ENCODE peak calls at places on chromosomes 2 and 18, in ten cellular contexts. W is epithelial cell of esophagus, S is HepG2, C is AG04449, N is PC-3, P is PC-9, X is thyroid gland, V is astrocyte, G is Calu3, E is BJ. J is an unnamed sample.
A peak's percentile ranks its signal among the peaks of the same experiment; 100 is the strongest.

GRCh38 chr2:17901246-17901645 is 22.8 kb downstream of the KCNS3 start:
- DNase-seq in P (peak; percentile 51), W (peak; percentile 87), C (no peak), X (no peak), E (no peak), G (peak; percentile 13), V (no peak), N (no peak), S (no peak), J (no peak)

GRCh38 chr2:165905854-165906253 is 47.7 kb downstream of the TTC21B start:
- DNase-seq in W (no peak), E (no peak), V (peak; percentile 36), X (no peak), S (no peak), N (no peak), C (peak; percentile 31), P (no peak), G (no peak), J (no peak)

GRCh38 chr18:39571511-39571910 is 2005.9 kb upstream of the CELF4 start:
- DNase-seq in E (no peak), X (no peak), G (peak; percentile 27), P (peak; percentile 1), W (peak; percentile 39), C (no peak), S (peak; percentile 10), N (peak; percentile 15), V (no peak), J (no peak)

GRCh38 chr2:107588960-107589542 is 237.6 kb upstream of the RGPD4 start:
- DNase-seq in P (no peak), V (peak; percentile 26), S (no peak), G (no peak), C (no peak), X (no peak), W (peak; percentile 46), N (no peak), E (no peak), J (no peak)

GRCh38 chr2:134453476-134453875 is 199.6 kb downstream of the MGAT5 start:
- DNase-seq in X (no peak), C (no peak), S (no peak), G (no peak), N (no peak), E (no peak), W (no peak), P (no peak), V (no peak), J (no peak)

GRCh38 chr2:183925281-183925680 is 673.0 kb upstream of the ZNF804A start:
- DNase-seq in S (no peak), E (no peak), C (no peak), G (no peak), P (no peak), X (no peak), W (no peak), V (no peak), N (no peak), J (no peak)

GRCh38 chr2:221527759-221528444 is 44.2 kb downstream of the EPHA4 start:
- DNase-seq in N (no peak), E (no peak), X (no peak), V (peak; percentile 46), C (no peak), P (no peak), S (peak; percentile 21), G (peak; percentile 30), W (no peak), J (no peak)

GRCh38 chr2:229313591-229313990 is 42.5 kb upstream of the PID1 start:
- DNase-seq in W (peak; percentile 63), G (no peak), X (no peak), S (no peak), V (peak; percentile 65), N (peak; percentile 63), E (peak; percentile 12), P (no peak), C (no peak), J (no peak)

GRCh38 chr2:117785740-117786139 is 28.8 kb upstream of the DDX18 start:
- DNase-seq in N (peak; percentile 68), W (peak; percentile 67), S (peak; percentile 59), P (peak; percentile 17), C (no peak), X (peak; percentile 33), E (no peak), G (peak; percentile 62), V (peak; percentile 16), J (no peak)

GRCh38 chr2:201992960-201993359 is 40.7 kb upstream of the FZD7 start:
- DNase-seq in C (no peak), G (no peak), S (no peak), X (no peak), V (no peak), N (no peak), E (no peak), W (peak; percentile 37), P (no peak), J (no peak)

GRCh38 chr2:156486175-156486574 is 50.0 kb downstream of the GPD2 start:
- DNase-seq in G (no peak), E (no peak), V (peak; percentile 47), S (no peak), N (peak; percentile 62), W (peak; percentile 69), X (no peak), C (no peak), P (no peak), J (no peak)

GRCh38 chr2:126970583-126970982 is 71.9 kb downstream of the TEX51 start:
- DNase-seq in E (no peak), G (no peak), P (no peak), V (no peak), C (no peak), N (no peak), W (no peak), S (no peak), X (peak; percentile 84), J (no peak)

GRCh38 chr2:85215074-85216050 is 82.2 kb downstream of the TCF7L1 start:
- DNase-seq in V (peak; percentile 92), E (peak; percentile 80), X (peak; percentile 35), P (no peak), N (no peak), C (peak; percentile 79), W (no peak), S (peak; percentile 27), G (no peak), J (no peak)

DNA sequence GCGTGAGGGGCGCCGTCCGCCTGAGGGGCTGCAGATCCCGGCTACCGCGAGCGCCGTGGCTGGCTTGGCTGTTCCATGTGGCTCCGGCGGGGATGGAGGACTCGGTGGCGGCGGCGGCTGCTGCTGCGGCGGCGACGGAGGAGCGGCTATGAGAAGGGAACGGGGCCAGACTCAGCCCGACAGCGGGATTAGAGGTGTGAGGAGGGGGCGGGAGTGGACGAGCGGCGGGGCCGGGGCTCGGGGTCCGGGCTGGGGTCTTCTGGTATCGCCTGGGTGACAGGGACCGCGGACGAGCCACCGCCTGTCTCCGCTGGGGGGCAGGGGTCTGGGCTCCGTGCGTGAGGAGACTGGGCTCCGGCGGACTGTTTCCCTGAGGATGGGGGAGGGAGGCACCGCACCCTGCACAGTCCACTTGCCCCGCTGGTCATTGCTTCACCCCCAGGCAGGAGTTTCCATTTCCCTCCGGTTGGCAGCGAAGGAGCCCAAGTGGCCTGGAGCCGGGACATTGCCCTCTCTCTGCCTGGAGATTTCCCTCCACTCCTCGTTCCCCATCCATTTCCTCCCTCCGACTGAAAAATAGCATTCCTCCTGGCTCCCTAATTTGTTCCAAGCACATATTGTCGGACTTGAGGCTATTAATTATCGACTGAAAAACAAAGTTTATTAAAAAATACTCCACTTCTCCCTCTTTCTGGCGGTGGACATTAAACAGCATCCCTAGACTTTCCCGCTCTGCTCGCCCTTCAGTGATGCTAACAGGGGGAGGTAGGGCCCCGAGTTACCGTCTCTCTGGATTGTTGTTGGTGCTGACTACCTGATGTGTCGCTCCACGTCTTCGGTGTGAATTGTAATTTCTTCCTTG is 577 bp downstream of the EHBP1 start:
- DNase-seq in V (peak; percentile 18), W (peak; percentile 32), N (peak; percentile 43), X (peak; percentile 69), G (peak; percentile 76), S (peak; percentile 71), E (no peak), P (peak; percentile 59), C (no peak), J (peak; percentile 48)
- TF ChIP-seq CTCF in V (no peak), W (peak; percentile 27), N (peak; percentile 38), X (no peak), G (peak; percentile 53), S (peak; percentile 75), E (peak; percentile 49), P (peak; percentile 44), C (peak; percentile 38), J (no peak)

GRCh38 chr2:208254871-208255556 is at the start of gene IDH1:
- DNase-seq in P (peak; percentile 96), X (peak; percentile 97), W (peak; percentile 93), G (peak; percentile 99), C (peak; percentile 37), V (peak; percentile 73), S (peak; percentile 94), N (peak; percentile 97), E (peak; percentile 48), J (peak; percentile 84)
- TF ChIP-seq CTCF in P (peak; percentile 60), X (peak; percentile 15), W (no peak), G (peak; percentile 68), C (peak; percentile 56), V (no peak), S (peak; percentile 84), N (peak; percentile 73), E (peak; percentile 70), J (no peak)

GRCh38 chr2:241809383-241810303 is 650 bp downstream of the NEU4 start:
- DNase-seq in X (no peak), P (no peak), V (no peak), G (no peak), S (no peak), W (no peak), N (no peak), E (no peak), C (no peak), J (no peak)

GRCh38 chr2:241811209-241811951 is 2.4 kb downstream of the NEU4 start:
- DNase-seq in W (no peak), S (no peak), G (no peak), N (no peak), X (peak; percentile 95), C (no peak), V (no peak), E (no peak), P (no peak), J (no peak)

GRCh38 chr2:241808051-241808450 is 942 bp upstream of the NEU4 start:
- DNase-seq in X (peak; percentile 71), E (no peak), C (no peak), V (no peak), S (peak; percentile 67), G (no peak), N (no peak), W (no peak), P (no peak), J (no peak)

GRCh38 chr2:241810304-241811208 is 1.6 kb downstream of the NEU4 start:
- DNase-seq in G (no peak), N (no peak), S (no peak), W (no peak), C (no peak), X (peak; percentile 69), E (no peak), V (no peak), P (no peak), J (no peak)

GRCh38 chr2:241808701-241809382 is at the start of gene NEU4:
- DNase-seq in C (no peak), X (peak; percentile 44), W (no peak), V (no peak), P (no peak), G (no peak), S (peak; percentile 87), N (no peak), E (no peak), J (no peak)
- TF ChIP-seq CTCF in C (no peak), X (no peak), W (no peak), V (no peak), P (no peak), G (no peak), S (no peak), N (no peak), E (no peak), J (no peak)

GRCh38 chr18:28439870-28440269 is 262.9 kb upstream of the CDH2 start:
- DNase-seq in N (peak; percentile 44), W (peak; percentile 48), S (no peak), G (no peak), C (no peak), E (no peak), V (peak; percentile 25), P (no peak), X (no peak), J (no peak)
- TF ChIP-seq CTCF in N (peak; percentile 58), W (peak; percentile 49), S (no peak), G (no peak), C (no peak), E (no peak), V (no peak), P (no peak), X (no peak), J (no peak)